ENCODE peak calls at places on chromosomes 16 and 17, in five cellular contexts. A, N, W, S and E are unnamed samples.

GRCh38 chr16:83200005-83200779 is 573.4 kb downstream of the CDH13 start:
- DNase-seq in W (peak; percentile 21), S (no peak), N (no peak), A (no peak), E (peak; percentile 11)

GRCh38 chr17:47693667-47694017 is 319 bp upstream of the TBKBP1 start:
- DNase-seq in W (no peak), A (no peak), N (no peak), S (no peak), E (no peak)

GRCh38 chr17:73969956-73970355 is 233.5 kb upstream of the RPL38 start:
- DNase-seq in W (no peak), S (no peak), A (no peak), N (no peak), E (no peak)

GRCh38 chr17:31424944-31425582 is 33.6 kb downstream of the RAB11FIP4 start:
- DNase-seq in W (no peak), N (no peak), S (no peak), A (no peak), E (no peak)

GRCh38 chr16:75792781-75793180 is 66.5 kb upstream of the CPHXL start:
- DNase-seq in N (no peak), A (no peak), S (no peak), W (no peak), E (no peak)

GRCh38 chr17:68509151-68510057 is 2.8 kb upstream of the PRKAR1A start:
- DNase-seq in S (no peak), W (no peak), N (no peak), A (peak; percentile 44), E (peak; percentile 21)

GRCh38 chr17:350706-351435 is 1.7 kb downstream of the RPH3AL start:
- DNase-seq in S (no peak), W (peak; percentile 46), A (peak; percentile 82), N (no peak), E (peak; percentile 23)

GRCh38 chr16:54931757-54932660 is 1.3 kb downstream of the IRX5 start:
- DNase-seq in S (no peak), W (peak; percentile 31), N (no peak), A (no peak), E (no peak)